ENCODE peak calls at places on chromosomes 16 and 17, in four cellular contexts. P, O, K and N are unnamed samples.

GRCh38 chr17:68248199-68248825 is 469 bp downstream of the AMZ2 start:
- DNase-seq in P (peak), O (peak), K (no peak), N (peak)

GRCh38 chr16:47229053-47229640 is 85.4 kb upstream of the NETO2 start:
- DNase-seq in P (no peak), O (no peak), K (no peak), N (peak)

GRCh38 chr17:72456026-72456569 is 335.3 kb downstream of the SOX9 start:
- DNase-seq in P (peak), O (no peak), K (peak), N (no peak)

GRCh38 chr17:77279448-77280303 is 138.9 kb downstream of the SEC14L1 start:
- DNase-seq in P (no peak), O (no peak), K (no peak), N (peak)

GRCh38 chr16:67860589-67861398 is 12.1 kb upstream of the EDC4 start:
- DNase-seq in P (peak), O (no peak), K (no peak), N (no peak)

GRCh38 chr17:29143894-29144293 is 36.3 kb downstream of the MYO18A start:
- DNase-seq in P (peak), O (peak), K (no peak), N (peak)

GRCh38 chr16:66925322-66925840 is at the start of gene RRAD:
- DNase-seq in P (peak), O (no peak), K (no peak), N (peak)

GRCh38 chr17:6555331-6556120 is 829 bp downstream of the PITPNM3 start:
- DNase-seq in P (peak), O (no peak), K (no peak), N (peak)

GRCh38 chr16:2475413-2476344 is 752 bp downstream of the TBC1D24 start:
- DNase-seq in P (peak), O (peak), K (peak), N (peak)

GRCh38 chr17:74192950-74193781 is 10.3 kb upstream of the RPL38 start:
- DNase-seq in P (no peak), O (peak), K (no peak), N (no peak)

GRCh38 chr17:42578282-42578869 is 847 bp upstream of the PSMC3IP start:
- DNase-seq in P (peak), O (peak), K (peak), N (peak)

GRCh38 chr17:77572065-77572601 is 386.4 kb upstream of the TNRC6C start:
- DNase-seq in P (no peak), O (no peak), K (peak), N (no peak)

GRCh38 chr16:87198328-87198731 is 118.9 kb downstream of the C16orf95 start:
- DNase-seq in P (no peak), O (no peak), K (no peak), N (no peak)

GRCh38 chr17:19709841-19710240 is 6.5 kb downstream of the SLC47A2 start:
- DNase-seq in P (no peak), O (no peak), K (no peak), N (no peak)

GRCh38 chr17:65190467-65191095 is 53.4 kb downstream of the RGS9 start:
- DNase-seq in P (peak), O (no peak), K (no peak), N (no peak)

GRCh38 chr17:3510090-3510489 is 34.3 kb downstream of the ASPA start:
- DNase-seq in P (no peak), O (no peak), K (no peak), N (no peak)

GRCh38 chr16:24992696-24993095 is 22.5 kb downstream of the ARHGAP17 start:
- DNase-seq in P (no peak), O (no peak), K (no peak), N (no peak)

GRCh38 chr16:87375426-87376135 is 8.0 kb downstream of the FBXO31 start:
- DNase-seq in P (peak), O (no peak), K (peak), N (peak)

GRCh38 chr16:75761111-75761510 is 34.8 kb upstream of the CPHXL start:
- DNase-seq in P (peak), O (no peak), K (no peak), N (peak)

GRCh38 chr17:78966906-78967600 is 12.7 kb downstream of the LGALS3BP start:
- DNase-seq in P (no peak), O (no peak), K (no peak), N (no peak)

GRCh38 chr16:17476414-17477259 is 5.9 kb upstream of the XYLT1 start:
- DNase-seq in P (peak), O (peak), K (peak), N (peak)

GRCh38 chr17:55795098-55795497 is 44.2 kb downstream of the PCTP start:
- DNase-seq in P (no peak), O (no peak), K (no peak), N (no peak)

GRCh38 chr17:82668631-82669099 is 20.4 kb upstream of the WDR45B start:
- DNase-seq in P (peak), O (peak), K (peak), N (peak)

GRCh38 chr16:632486-633335 is 1.9 kb downstream of the WFIKKN1 start:
- DNase-seq in P (no peak), O (no peak), K (no peak), N (no peak)

GRCh38 chr17:17778308-17779014 is 58.3 kb downstream of the SREBF1 start:
- DNase-seq in P (no peak), O (no peak), K (no peak), N (no peak)

GRCh38 chr16:391885-392335 is 5.1 kb upstream of the NME4 start:
- DNase-seq in P (peak), O (peak), K (peak), N (peak)

GRCh38 chr16:23081675-23082119 is 67.6 kb downstream of the USP31 start:
- DNase-seq in P (peak), O (peak), K (no peak), N (peak)

GRCh38 chr16:86072328-86073102 is 173.6 kb downstream of the IRF8 start:
- DNase-seq in P (peak), O (no peak), K (peak), N (peak)

GRCh38 chr16:87453326-87453725 is 39.5 kb downstream of the ZCCHC14 start:
- DNase-seq in P (no peak), O (no peak), K (no peak), N (no peak)

GRCh38 chr16:65315004-65315398 is 193.1 kb upstream of the CDH11 start:
- DNase-seq in P (no peak), O (no peak), K (no peak), N (no peak)

GRCh38 chr17:18916816-18917496 is 35.0 kb upstream of the SLC5A10 start:
- DNase-seq in P (peak), O (no peak), K (no peak), N (no peak)

GRCh38 chr17:72255481-72255880 is 134.7 kb downstream of the SOX9 start:
- DNase-seq in P (no peak), O (peak), K (no peak), N (no peak)

GRCh38 chr16:75764154-75764768 is 38.0 kb upstream of the CPHXL start:
- DNase-seq in P (peak), O (peak), K (no peak), N (peak)

GRCh38 chr16:88804552-88805339 is 1.2 kb downstream of the CDT1 start:
- DNase-seq in P (peak), O (peak), K (peak), N (no peak)

GRCh38 chr17:76601042-76601441 is 15.4 kb upstream of the ST6GALNAC2 start:
- DNase-seq in P (no peak), O (no peak), K (no peak), N (no peak)

GRCh38 chr16:85870159-85870558 is 28.8 kb upstream of the IRF8 start:
- DNase-seq in P (no peak), O (no peak), K (peak), N (no peak)